ENCODE peak calls at places on chromosomes 6 and 20, in eight cellular contexts. H, V, J, K, N, G, P and I are unnamed samples.
A peak's percentile ranks its signal among the peaks of the same experiment; 100 is the strongest.

GRCh38 chr20:48366230-48366629 is 461.6 kb downstream of the PREX1 start:
- DNase-seq in K (no peak), V (no peak), P (no peak), N (no peak), J (no peak), H (no peak), G (no peak), I (no peak)

GRCh38 chr6:13427838-13428527 is 59.4 kb downstream of the GFOD1 start:
- DNase-seq in V (peak; percentile 32), K (peak; percentile 36), H (no peak), P (peak; percentile 76), J (no peak), G (no peak), N (no peak), I (no peak)

GRCh38 chr20:48098866-48099265 is 313.6 kb upstream of the SULF2 start:
- DNase-seq in G (no peak), P (no peak), N (no peak), K (no peak), J (peak; percentile 28), V (no peak), H (no peak), I (peak; percentile 45)

GRCh38 chr20:10927936-10928860 is 254.4 kb upstream of the JAG1 start:
- DNase-seq in P (no peak), K (no peak), G (no peak), N (no peak), V (no peak), J (no peak), H (no peak), I (peak; percentile 58)

GRCh38 chr20:20706285-20706684 is 6.2 kb downstream of the RALGAPA2 start:
- DNase-seq in P (no peak), N (no peak), J (no peak), K (no peak), V (no peak), G (no peak), H (no peak), I (no peak)

GRCh38 chr20:9927224-9927623 is 88.3 kb upstream of the PAK5 start:
- DNase-seq in G (no peak), N (no peak), V (no peak), P (no peak), K (no peak), J (no peak), H (no peak), I (no peak)

GRCh38 chr20:2088904-2089303 is 12.7 kb upstream of the STK35 start:
- DNase-seq in H (no peak), J (no peak), G (no peak), P (no peak), V (no peak), K (no peak), N (no peak), I (no peak)

GRCh38 chr6:128406453-128406852 is 113.9 kb downstream of the PTPRK start:
- DNase-seq in V (no peak), H (no peak), G (no peak), P (no peak), J (no peak), N (no peak), K (no peak), I (no peak)

GRCh38 chr6:9405825-9406224 is 970.5 kb upstream of the SLC35B3 start:
- DNase-seq in G (no peak), P (no peak), N (no peak), K (no peak), J (no peak), H (no peak), V (no peak), I (peak; percentile 49)

GRCh38 chr6:81865712-81866111 is 113.2 kb upstream of the TENT5A start:
- DNase-seq in V (no peak), G (no peak), P (no peak), H (no peak), N (no peak), J (peak; percentile 52), K (no peak), I (peak; percentile 85)

GRCh38 chr20:10511166-10511506 is 76.0 kb downstream of the SLX4IP start:
- DNase-seq in P (no peak), K (no peak), G (no peak), N (no peak), H (no peak), J (no peak), V (no peak), I (no peak)

GRCh38 chr6:95248501-95248900 is 328.8 kb upstream of the MANEA start:
- DNase-seq in J (peak; percentile 68), K (no peak), H (no peak), V (no peak), G (no peak), P (no peak), N (no peak), I (no peak)

GRCh38 chr20:63947638-63948456 is 8.4 kb downstream of the UCKL1 start:
- DNase-seq in K (peak; percentile 37), G (no peak), N (no peak), J (no peak), H (no peak), P (peak; percentile 70), V (no peak), I (no peak)

GRCh38 chr20:21102691-21103311 is 3.4 kb downstream of the LINC00237 start:
- DNase-seq in H (peak; percentile 80), K (peak; percentile 43), P (peak; percentile 74), V (peak; percentile 49), J (no peak), G (peak; percentile 22), N (peak; percentile 64), I (no peak)

GRCh38 chr6:62652692-62653328 is 366.8 kb upstream of the KHDRBS2 start:
- DNase-seq in V (no peak), G (no peak), P (no peak), J (peak; percentile 51), H (no peak), K (no peak), N (no peak), I (peak; percentile 9)

GRCh38 chr6:127352519-127352918 is 9.1 kb upstream of the ECHDC1 start:
- DNase-seq in J (no peak), V (no peak), K (no peak), P (no peak), G (no peak), H (no peak), N (no peak), I (no peak)

GRCh38 chr6:52362443-52363221 is 681 bp downstream of the PAQR8 start:
- DNase-seq in G (peak; percentile 13), N (peak; percentile 47), J (no peak), P (peak; percentile 67), K (peak; percentile 47), H (peak; percentile 79), V (peak; percentile 57), I (no peak)